ENCODE peak calls at places on chromosomes 7 and 10, in eight cellular contexts. One of them, this sample, is unnamed.
A peak's percentile ranks its signal among the peaks of the same experiment; 100 is the strongest.

GRCh38 chr7:143398616-143399015 is 10.0 kb downstream of the EPHA1 start:
- DNase-seq in AML-193: no peak
- DNase-seq in NCI-H1417: no peak
- DNase-seq in activated T-cell treated with anti-CD3 and anti-CD28 coated beads for 1 hour: no peak
- DNase-seq in aorta: no peak
- DNase-seq in heart left ventricle: no peak
- DNase-seq in activated gamma-delta T cell treated with anti-CD3 and anti-CD28 coated beads, Interleukin-2, amount 50 U/mL, for 16 hours: no peak
- DNase-seq in PC-3: no peak
- DNase-seq in this sample: no peak

GRCh38 chr10:105743343-105744056 is 1102.4 kb downstream of the SORCS3 start:
- DNase-seq in heart left ventricle: peak; percentile 51
- DNase-seq in aorta: no peak
- DNase-seq in PC-3: no peak
- DNase-seq in NCI-H1417: no peak
- DNase-seq in activated T-cell treated with anti-CD3 and anti-CD28 coated beads for 1 hour: no peak
- DNase-seq in AML-193: no peak
- DNase-seq in activated gamma-delta T cell treated with anti-CD3 and anti-CD28 coated beads, Interleukin-2, amount 50 U/mL, for 16 hours: no peak
- DNase-seq in this sample: no peak

GRCh38 chr10:84424731-84425165 is 96.4 kb downstream of the CCSER2 start:
- DNase-seq in heart left ventricle: peak; percentile 92
- DNase-seq in activated T-cell treated with anti-CD3 and anti-CD28 coated beads for 1 hour: no peak
- DNase-seq in NCI-H1417: no peak
- DNase-seq in AML-193: no peak
- DNase-seq in PC-3: peak; percentile 89
- DNase-seq in activated gamma-delta T cell treated with anti-CD3 and anti-CD28 coated beads, Interleukin-2, amount 50 U/mL, for 16 hours: peak; percentile 4
- DNase-seq in aorta: peak; percentile 92
- DNase-seq in this sample: peak; percentile 96

GRCh38 chr10:98569878-98570277 is 123.1 kb upstream of the HPS1 start:
- DNase-seq in NCI-H1417: no peak
- DNase-seq in PC-3: no peak
- DNase-seq in activated gamma-delta T cell treated with anti-CD3 and anti-CD28 coated beads, Interleukin-2, amount 50 U/mL, for 16 hours: no peak
- DNase-seq in AML-193: no peak
- DNase-seq in activated T-cell treated with anti-CD3 and anti-CD28 coated beads for 1 hour: no peak
- DNase-seq in aorta: no peak
- DNase-seq in heart left ventricle: no peak
- DNase-seq in this sample: no peak

GRCh38 chr7:66769833-66770512 is 29.4 kb downstream of the RABGEF1 start:
- DNase-seq in aorta: no peak
- DNase-seq in PC-3: no peak
- DNase-seq in AML-193: no peak
- DNase-seq in activated T-cell treated with anti-CD3 and anti-CD28 coated beads for 1 hour: no peak
- DNase-seq in activated gamma-delta T cell treated with anti-CD3 and anti-CD28 coated beads, Interleukin-2, amount 50 U/mL, for 16 hours: no peak
- DNase-seq in NCI-H1417: no peak
- DNase-seq in heart left ventricle: no peak
- DNase-seq in this sample: no peak

GRCh38 chr10:60353519-60354258 is 36.0 kb downstream of the ANK3 start:
- DNase-seq in PC-3: no peak
- DNase-seq in activated gamma-delta T cell treated with anti-CD3 and anti-CD28 coated beads, Interleukin-2, amount 50 U/mL, for 16 hours: no peak
- DNase-seq in aorta: peak; percentile 41
- DNase-seq in NCI-H1417: no peak
- DNase-seq in activated T-cell treated with anti-CD3 and anti-CD28 coated beads for 1 hour: no peak
- DNase-seq in AML-193: no peak
- DNase-seq in heart left ventricle: peak; percentile 55
- DNase-seq in this sample: no peak

GRCh38 chr10:23694446-23694920 is 255.6 kb downstream of the OTUD1 start:
- DNase-seq in activated T-cell treated with anti-CD3 and anti-CD28 coated beads for 1 hour: no peak
- DNase-seq in activated gamma-delta T cell treated with anti-CD3 and anti-CD28 coated beads, Interleukin-2, amount 50 U/mL, for 16 hours: no peak
- DNase-seq in PC-3: no peak
- DNase-seq in AML-193: no peak
- DNase-seq in NCI-H1417: peak; percentile 3
- DNase-seq in heart left ventricle: no peak
- DNase-seq in aorta: no peak
- DNase-seq in this sample: peak; percentile 53

GRCh38 chr7:81659697-81660395 is 110.0 kb downstream of the HGF start:
- DNase-seq in activated gamma-delta T cell treated with anti-CD3 and anti-CD28 coated beads, Interleukin-2, amount 50 U/mL, for 16 hours: no peak
- DNase-seq in aorta: no peak
- DNase-seq in NCI-H1417: no peak
- DNase-seq in AML-193: no peak
- DNase-seq in PC-3: no peak
- DNase-seq in heart left ventricle: no peak
- DNase-seq in activated T-cell treated with anti-CD3 and anti-CD28 coated beads for 1 hour: no peak
- DNase-seq in this sample: no peak

GRCh38 chr10:16314259-16314658 is 122.6 kb upstream of the PTER start:
- DNase-seq in activated gamma-delta T cell treated with anti-CD3 and anti-CD28 coated beads, Interleukin-2, amount 50 U/mL, for 16 hours: no peak
- DNase-seq in AML-193: peak; percentile 1
- DNase-seq in activated T-cell treated with anti-CD3 and anti-CD28 coated beads for 1 hour: no peak
- DNase-seq in PC-3: no peak
- DNase-seq in NCI-H1417: no peak
- DNase-seq in aorta: no peak
- DNase-seq in heart left ventricle: no peak
- DNase-seq in this sample: no peak

GRCh38 chr7:123047955-123048354 is 52.5 kb upstream of the TAS2R16 start:
- DNase-seq in aorta: no peak
- DNase-seq in heart left ventricle: no peak
- DNase-seq in activated T-cell treated with anti-CD3 and anti-CD28 coated beads for 1 hour: no peak
- DNase-seq in NCI-H1417: no peak
- DNase-seq in activated gamma-delta T cell treated with anti-CD3 and anti-CD28 coated beads, Interleukin-2, amount 50 U/mL, for 16 hours: no peak
- DNase-seq in AML-193: no peak
- DNase-seq in PC-3: no peak
- DNase-seq in this sample: no peak

GRCh38 chr7:134892002-134892693 is 94.2 kb upstream of the AGBL3 start:
- DNase-seq in PC-3: no peak
- DNase-seq in activated gamma-delta T cell treated with anti-CD3 and anti-CD28 coated beads, Interleukin-2, amount 50 U/mL, for 16 hours: no peak
- DNase-seq in heart left ventricle: no peak
- DNase-seq in NCI-H1417: peak; percentile 31
- DNase-seq in AML-193: no peak
- DNase-seq in aorta: no peak
- DNase-seq in activated T-cell treated with anti-CD3 and anti-CD28 coated beads for 1 hour: no peak
- DNase-seq in this sample: no peak

GRCh38 chr10:91758303-91759146 is 39.7 kb upstream of the TNKS2 start:
- DNase-seq in activated gamma-delta T cell treated with anti-CD3 and anti-CD28 coated beads, Interleukin-2, amount 50 U/mL, for 16 hours: no peak
- DNase-seq in heart left ventricle: no peak
- DNase-seq in activated T-cell treated with anti-CD3 and anti-CD28 coated beads for 1 hour: no peak
- DNase-seq in aorta: no peak
- DNase-seq in AML-193: peak; percentile 72
- DNase-seq in NCI-H1417: no peak
- DNase-seq in PC-3: peak; percentile 75
- DNase-seq in this sample: peak; percentile 95

GRCh38 chr10:44985175-44985681 is 6.6 kb upstream of the DEPP1 start:
- DNase-seq in PC-3: no peak
- DNase-seq in activated gamma-delta T cell treated with anti-CD3 and anti-CD28 coated beads, Interleukin-2, amount 50 U/mL, for 16 hours: no peak
- DNase-seq in NCI-H1417: no peak
- DNase-seq in AML-193: no peak
- DNase-seq in activated T-cell treated with anti-CD3 and anti-CD28 coated beads for 1 hour: no peak
- DNase-seq in aorta: no peak
- DNase-seq in heart left ventricle: no peak
- DNase-seq in this sample: no peak

GRCh38 chr7:138125598-138126111 is 49.4 kb downstream of the AKR1D1 start:
- DNase-seq in NCI-H1417: no peak
- DNase-seq in AML-193: no peak
- DNase-seq in activated gamma-delta T cell treated with anti-CD3 and anti-CD28 coated beads, Interleukin-2, amount 50 U/mL, for 16 hours: no peak
- DNase-seq in heart left ventricle: no peak
- DNase-seq in activated T-cell treated with anti-CD3 and anti-CD28 coated beads for 1 hour: no peak
- DNase-seq in aorta: no peak
- DNase-seq in PC-3: peak; percentile 79
- DNase-seq in this sample: peak; percentile 20

GRCh38 chr10:48590945-48591344 is 13.9 kb downstream of the ARHGAP22 start:
- DNase-seq in AML-193: no peak
- DNase-seq in NCI-H1417: no peak
- DNase-seq in PC-3: no peak
- DNase-seq in activated T-cell treated with anti-CD3 and anti-CD28 coated beads for 1 hour: no peak
- DNase-seq in aorta: no peak
- DNase-seq in activated gamma-delta T cell treated with anti-CD3 and anti-CD28 coated beads, Interleukin-2, amount 50 U/mL, for 16 hours: no peak
- DNase-seq in heart left ventricle: no peak
- DNase-seq in this sample: no peak

GRCh38 chr10:8260645-8261044 is 206.2 kb downstream of the GATA3 start:
- DNase-seq in heart left ventricle: no peak
- DNase-seq in NCI-H1417: no peak
- DNase-seq in AML-193: no peak
- DNase-seq in activated T-cell treated with anti-CD3 and anti-CD28 coated beads for 1 hour: no peak
- DNase-seq in aorta: no peak
- DNase-seq in PC-3: no peak
- DNase-seq in activated gamma-delta T cell treated with anti-CD3 and anti-CD28 coated beads, Interleukin-2, amount 50 U/mL, for 16 hours: no peak
- DNase-seq in this sample: no peak

GRCh38 chr7:1897076-1897860 is 227.2 kb downstream of the ELFN1 start:
- DNase-seq in PC-3: no peak
- DNase-seq in AML-193: no peak
- DNase-seq in heart left ventricle: peak; percentile 22
- DNase-seq in aorta: no peak
- DNase-seq in activated T-cell treated with anti-CD3 and anti-CD28 coated beads for 1 hour: no peak
- DNase-seq in NCI-H1417: no peak
- DNase-seq in activated gamma-delta T cell treated with anti-CD3 and anti-CD28 coated beads, Interleukin-2, amount 50 U/mL, for 16 hours: no peak
- DNase-seq in this sample: no peak

GRCh38 chr10:123747426-123747825 is 81.3 kb downstream of the GPR26 start:
- DNase-seq in NCI-H1417: no peak
- DNase-seq in PC-3: no peak
- DNase-seq in aorta: no peak
- DNase-seq in AML-193: no peak
- DNase-seq in heart left ventricle: no peak
- DNase-seq in activated T-cell treated with anti-CD3 and anti-CD28 coated beads for 1 hour: no peak
- DNase-seq in activated gamma-delta T cell treated with anti-CD3 and anti-CD28 coated beads, Interleukin-2, amount 50 U/mL, for 16 hours: no peak
- DNase-seq in this sample: no peak

GRCh38 chr10:29426420-29426819 is 137.6 kb downstream of the LYZL1 start:
- DNase-seq in AML-193: no peak
- DNase-seq in aorta: no peak
- DNase-seq in activated T-cell treated with anti-CD3 and anti-CD28 coated beads for 1 hour: no peak
- DNase-seq in NCI-H1417: no peak
- DNase-seq in heart left ventricle: no peak
- DNase-seq in PC-3: no peak
- DNase-seq in activated gamma-delta T cell treated with anti-CD3 and anti-CD28 coated beads, Interleukin-2, amount 50 U/mL, for 16 hours: no peak
- DNase-seq in this sample: no peak

GRCh38 chr7:97732567-97733275 is 835 bp downstream of the TAC1 start:
- DNase-seq in aorta: peak; percentile 17
- DNase-seq in AML-193: no peak
- DNase-seq in activated T-cell treated with anti-CD3 and anti-CD28 coated beads for 1 hour: no peak
- DNase-seq in activated gamma-delta T cell treated with anti-CD3 and anti-CD28 coated beads, Interleukin-2, amount 50 U/mL, for 16 hours: no peak
- DNase-seq in NCI-H1417: no peak
- DNase-seq in heart left ventricle: no peak
- DNase-seq in PC-3: no peak
- DNase-seq in this sample: no peak

GRCh38 chr10:82091413-82091812 is 216.4 kb downstream of the NRG3 start:
- DNase-seq in AML-193: no peak
- DNase-seq in aorta: no peak
- DNase-seq in activated T-cell treated with anti-CD3 and anti-CD28 coated beads for 1 hour: no peak
- DNase-seq in activated gamma-delta T cell treated with anti-CD3 and anti-CD28 coated beads, Interleukin-2, amount 50 U/mL, for 16 hours: no peak
- DNase-seq in NCI-H1417: no peak
- DNase-seq in heart left ventricle: no peak
- DNase-seq in PC-3: no peak
- DNase-seq in this sample: no peak

GRCh38 chr10:33265621-33266020 is 68.8 kb downstream of the NRP1 start:
- DNase-seq in NCI-H1417: no peak
- DNase-seq in aorta: no peak
- DNase-seq in AML-193: no peak
- DNase-seq in heart left ventricle: no peak
- DNase-seq in activated gamma-delta T cell treated with anti-CD3 and anti-CD28 coated beads, Interleukin-2, amount 50 U/mL, for 16 hours: no peak
- DNase-seq in PC-3: no peak
- DNase-seq in activated T-cell treated with anti-CD3 and anti-CD28 coated beads for 1 hour: no peak
- DNase-seq in this sample: no peak

GRCh38 chr10:119120413-119120867 is 16.5 kb downstream of the DENND10 start:
- DNase-seq in aorta: no peak
- DNase-seq in NCI-H1417: no peak
- DNase-seq in AML-193: no peak
- DNase-seq in activated gamma-delta T cell treated with anti-CD3 and anti-CD28 coated beads, Interleukin-2, amount 50 U/mL, for 16 hours: no peak
- DNase-seq in PC-3: peak; percentile 39
- DNase-seq in activated T-cell treated with anti-CD3 and anti-CD28 coated beads for 1 hour: no peak
- DNase-seq in heart left ventricle: no peak
- DNase-seq in this sample: no peak

GRCh38 chr7:105367458-105367857 is 21.3 kb downstream of the SRPK2 start:
- DNase-seq in activated T-cell treated with anti-CD3 and anti-CD28 coated beads for 1 hour: no peak
- DNase-seq in activated gamma-delta T cell treated with anti-CD3 and anti-CD28 coated beads, Interleukin-2, amount 50 U/mL, for 16 hours: no peak
- DNase-seq in NCI-H1417: no peak
- DNase-seq in aorta: no peak
- DNase-seq in heart left ventricle: no peak
- DNase-seq in AML-193: no peak
- DNase-seq in PC-3: no peak
- DNase-seq in this sample: no peak

GRCh38 chr7:17357952-17358351 is 59.5 kb downstream of the AHR start:
- DNase-seq in NCI-H1417: no peak
- DNase-seq in aorta: no peak
- DNase-seq in AML-193: no peak
- DNase-seq in activated T-cell treated with anti-CD3 and anti-CD28 coated beads for 1 hour: no peak
- DNase-seq in activated gamma-delta T cell treated with anti-CD3 and anti-CD28 coated beads, Interleukin-2, amount 50 U/mL, for 16 hours: no peak
- DNase-seq in heart left ventricle: no peak
- DNase-seq in PC-3: no peak
- DNase-seq in this sample: no peak

GRCh38 chr7:135678612-135679575 is 16.6 kb downstream of the STMP1 start:
- DNase-seq in AML-193: no peak
- DNase-seq in NCI-H1417: peak; percentile 39
- DNase-seq in heart left ventricle: peak; percentile 69
- DNase-seq in activated gamma-delta T cell treated with anti-CD3 and anti-CD28 coated beads, Interleukin-2, amount 50 U/mL, for 16 hours: no peak
- DNase-seq in PC-3: peak; percentile 90
- DNase-seq in aorta: peak; percentile 84
- DNase-seq in activated T-cell treated with anti-CD3 and anti-CD28 coated beads for 1 hour: no peak
- DNase-seq in this sample: no peak

GRCh38 chr7:73354787-73355186 is 26.8 kb downstream of the FKBP6 start:
- DNase-seq in heart left ventricle: no peak
- DNase-seq in activated T-cell treated with anti-CD3 and anti-CD28 coated beads for 1 hour: no peak
- DNase-seq in NCI-H1417: no peak
- DNase-seq in PC-3: no peak
- DNase-seq in aorta: no peak
- DNase-seq in AML-193: no peak
- DNase-seq in activated gamma-delta T cell treated with anti-CD3 and anti-CD28 coated beads, Interleukin-2, amount 50 U/mL, for 16 hours: no peak
- DNase-seq in this sample: no peak

GRCh38 chr7:113483657-113484056 is 365.3 kb upstream of the SMIM30 start:
- DNase-seq in PC-3: no peak
- DNase-seq in NCI-H1417: no peak
- DNase-seq in activated T-cell treated with anti-CD3 and anti-CD28 coated beads for 1 hour: no peak
- DNase-seq in activated gamma-delta T cell treated with anti-CD3 and anti-CD28 coated beads, Interleukin-2, amount 50 U/mL, for 16 hours: no peak
- DNase-seq in heart left ventricle: no peak
- DNase-seq in AML-193: no peak
- DNase-seq in aorta: no peak
- DNase-seq in this sample: no peak

GRCh38 chr7:84829719-84830118 is 357.1 kb downstream of the SEMA3D start:
- DNase-seq in AML-193: no peak
- DNase-seq in activated T-cell treated with anti-CD3 and anti-CD28 coated beads for 1 hour: no peak
- DNase-seq in PC-3: no peak
- DNase-seq in heart left ventricle: no peak
- DNase-seq in activated gamma-delta T cell treated with anti-CD3 and anti-CD28 coated beads, Interleukin-2, amount 50 U/mL, for 16 hours: no peak
- DNase-seq in NCI-H1417: no peak
- DNase-seq in aorta: no peak
- DNase-seq in this sample: no peak

GRCh38 chr7:30927559-30927958 is 15.9 kb downstream of the AQP1 start:
- DNase-seq in PC-3: no peak
- DNase-seq in activated T-cell treated with anti-CD3 and anti-CD28 coated beads for 1 hour: no peak
- DNase-seq in activated gamma-delta T cell treated with anti-CD3 and anti-CD28 coated beads, Interleukin-2, amount 50 U/mL, for 16 hours: no peak
- DNase-seq in aorta: no peak
- DNase-seq in AML-193: no peak
- DNase-seq in heart left ventricle: no peak
- DNase-seq in NCI-H1417: no peak
- DNase-seq in this sample: no peak

GRCh38 chr10:31063839-31064238 is 32.2 kb upstream of the ZNF438 start:
- DNase-seq in NCI-H1417: no peak
- DNase-seq in activated T-cell treated with anti-CD3 and anti-CD28 coated beads for 1 hour: no peak
- DNase-seq in activated gamma-delta T cell treated with anti-CD3 and anti-CD28 coated beads, Interleukin-2, amount 50 U/mL, for 16 hours: no peak
- DNase-seq in AML-193: no peak
- DNase-seq in PC-3: no peak
- DNase-seq in aorta: no peak
- DNase-seq in heart left ventricle: no peak
- DNase-seq in this sample: no peak

GRCh38 chr7:68006619-68007018 is 1010.0 kb downstream of the TYW1 start:
- DNase-seq in aorta: no peak
- DNase-seq in heart left ventricle: no peak
- DNase-seq in AML-193: no peak
- DNase-seq in NCI-H1417: no peak
- DNase-seq in PC-3: no peak
- DNase-seq in activated T-cell treated with anti-CD3 and anti-CD28 coated beads for 1 hour: no peak
- DNase-seq in activated gamma-delta T cell treated with anti-CD3 and anti-CD28 coated beads, Interleukin-2, amount 50 U/mL, for 16 hours: no peak
- DNase-seq in this sample: no peak

GRCh38 chr7:129363-130221 is 62.8 kb upstream of the FAM20C start:
- DNase-seq in activated gamma-delta T cell treated with anti-CD3 and anti-CD28 coated beads, Interleukin-2, amount 50 U/mL, for 16 hours: no peak
- DNase-seq in activated T-cell treated with anti-CD3 and anti-CD28 coated beads for 1 hour: no peak
- DNase-seq in heart left ventricle: no peak
- DNase-seq in aorta: peak; percentile 82
- DNase-seq in PC-3: no peak
- DNase-seq in NCI-H1417: no peak
- DNase-seq in AML-193: no peak
- DNase-seq in this sample: no peak

GRCh38 chr7:138303230-138304070 is 156.6 kb upstream of the TRIM24 start:
- DNase-seq in heart left ventricle: no peak
- DNase-seq in PC-3: peak; percentile 84
- DNase-seq in aorta: no peak
- DNase-seq in NCI-H1417: no peak
- DNase-seq in activated gamma-delta T cell treated with anti-CD3 and anti-CD28 coated beads, Interleukin-2, amount 50 U/mL, for 16 hours: no peak
- DNase-seq in AML-193: no peak
- DNase-seq in activated T-cell treated with anti-CD3 and anti-CD28 coated beads for 1 hour: no peak
- DNase-seq in this sample: no peak